ENCODE peak calls at places on chromosome 22, in five cellular contexts. W is GM23248, F is heart left ventricle, Q is MM.1S, E is dorsolateral prefrontal cortex. Z is an unnamed sample.

GRCh38 chr22:41469218-41469851 is 418 bp downstream of the ACO2 start:
- DNase-seq in W (no peak), F (no peak), Q (peak), E (no peak), Z (peak)

GRCh38 chr22:48943567-48944432 is 883.9 kb downstream of the BRD1 start:
- DNase-seq in W (peak), F (no peak), Q (no peak), E (peak), Z (peak)

GRCh38 chr22:44337658-44338004 is 24.9 kb upstream of the SHISAL1 start:
- DNase-seq in W (peak), F (no peak), Q (no peak), E (peak), Z (peak)

GRCh38 chr22:40818192-40818746 is 877 bp downstream of the SLC25A17 start:
- DNase-seq in W (peak), F (no peak), Q (peak), E (no peak), Z (peak)

GRCh38 chr22:36274547-36274946 is 21.6 kb downstream of the APOL1 start:
- DNase-seq in W (no peak), F (no peak), Q (no peak), E (no peak), Z (no peak)

GRCh38 chr22:33803371-33803770 is 116.9 kb downstream of the LARGE1 start:
- DNase-seq in W (peak), F (no peak), Q (no peak), E (no peak), Z (peak)

GRCh38 chr22:31091106-31091975 is 10.2 kb downstream of the SMTN start:
- DNase-seq in W (no peak), F (no peak), Q (no peak), E (no peak), Z (no peak)

GRCh38 chr22:41480397-41480735 is 11.4 kb downstream of the ACO2 start:
- DNase-seq in W (peak), F (no peak), Q (no peak), E (no peak), Z (no peak)

GRCh38 chr22:23684561-23685031 is 6.2 kb upstream of the RGL4 start:
- DNase-seq in W (peak), F (no peak), Q (no peak), E (no peak), Z (no peak)

GRCh38 chr22:30362632-30363281 is 6.0 kb downstream of the CCDC157 start:
- DNase-seq in W (no peak), F (no peak), Q (no peak), E (no peak), Z (no peak)

GRCh38 chr22:41028841-41029240 is 63.6 kb upstream of the EP300 start:
- DNase-seq in W (peak), F (no peak), Q (no peak), E (no peak), Z (peak)

GRCh38 chr22:30435674-30436126 is 10.1 kb downstream of the MTFP1 start:
- DNase-seq in W (no peak), F (peak), Q (peak), E (no peak), Z (no peak)

GRCh38 chr22:39214383-39215069 is 30.3 kb downstream of the PDGFB start:
- DNase-seq in W (peak), F (peak), Q (no peak), E (no peak), Z (peak)

GRCh38 chr22:49101225-49101624 is 726.4 kb downstream of the BRD1 start:
- DNase-seq in W (no peak), F (no peak), Q (no peak), E (no peak), Z (no peak)

GRCh38 chr22:35473971-35474370 is 66.7 kb upstream of the RASD2 start:
- DNase-seq in W (no peak), F (no peak), Q (no peak), E (no peak), Z (no peak)

GRCh38 chr22:18035740-18036139 is 11.4 kb upstream of the MICAL3 start:
- DNase-seq in W (no peak), F (no peak), Q (no peak), E (no peak), Z (peak)

GRCh38 chr22:41152902-41153301 is 52.2 kb upstream of the L3MBTL2 start:
- DNase-seq in W (no peak), F (no peak), Q (no peak), E (no peak), Z (no peak)

GRCh38 chr22:43996170-43996980 is 27.7 kb upstream of the PARVB start:
- DNase-seq in W (no peak), F (peak), Q (peak), E (peak), Z (no peak)

GRCh38 chr22:48100685-48101417 is 1338.4 kb downstream of the TBC1D22A start:
- DNase-seq in W (no peak), F (no peak), Q (no peak), E (no peak), Z (no peak)

GRCh38 chr22:28903080-28903479 is 19.7 kb downstream of the ZNRF3 start:
- DNase-seq in W (no peak), F (peak), Q (no peak), E (no peak), Z (no peak)

GRCh38 chr22:25410849-25411248 is 153.6 kb upstream of the GRK3 start:
- DNase-seq in W (no peak), F (no peak), Q (peak), E (no peak), Z (no peak)

GRCh38 chr22:48941903-48942625 is 885.6 kb downstream of the BRD1 start:
- DNase-seq in W (no peak), F (peak), Q (no peak), E (peak), Z (no peak)

GRCh38 chr22:22556995-22557925 is 1.8 kb downstream of the PRAME start:
- DNase-seq in W (peak), F (no peak), Q (no peak), E (no peak), Z (no peak)
- H3K4me3 ChIP-seq in W (no peak), F (no peak), Q (no peak), E (no peak), Z (no peak)

GRCh38 chr22:46070215-46070721 is 80.1 kb upstream of the PPARA start:
- DNase-seq in W (peak), F (peak), Q (peak), E (no peak), Z (peak)
- H3K4me3 ChIP-seq in W (peak), F (peak), Q (peak), E (peak), Z (peak)

GRCh38 chr22:16912281-16912680 is 87.1 kb upstream of the XKR3 start:
- DNase-seq in W (no peak), F (no peak), Q (no peak), E (no peak), Z (no peak)
- H3K4me3 ChIP-seq in W (no peak), F (no peak), Q (no peak), E (no peak), Z (no peak)

GRCh38 chr22:37333724-37334460 is 51.6 kb downstream of the CYTH4 start:
- DNase-seq in W (no peak), F (no peak), Q (no peak), E (no peak), Z (peak)
- H3K4me3 ChIP-seq in W (peak), F (no peak), Q (no peak), E (peak), Z (no peak)

GRCh38 chr22:50657925-50658324 is 14.7 kb upstream of the SHANK3 start:
- DNase-seq in W (no peak), F (no peak), Q (no peak), E (no peak), Z (no peak)
- H3K4me3 ChIP-seq in W (no peak), F (no peak), Q (no peak), E (no peak), Z (no peak)

DNA sequence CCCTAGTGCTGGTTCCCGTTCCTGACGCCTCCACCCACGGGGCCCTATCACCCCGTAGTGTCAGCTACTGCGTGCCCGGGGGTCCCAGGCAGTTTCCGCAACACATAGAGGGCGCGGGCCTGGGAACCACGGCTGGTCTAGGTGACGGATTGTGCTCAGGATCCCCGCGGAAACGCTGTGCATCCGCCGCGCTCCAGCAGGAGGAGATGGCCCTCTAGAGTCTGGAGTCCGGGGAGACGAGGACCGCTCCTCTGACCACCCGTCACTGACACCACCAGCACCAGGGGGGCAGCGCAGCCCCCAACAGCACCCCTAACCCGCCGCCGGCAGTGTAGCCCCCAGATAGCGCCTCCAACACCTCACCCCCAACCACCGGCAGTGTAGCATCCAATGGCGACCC is 4.4 kb upstream of the RFPL3 start:
- DNase-seq in W (no peak), F (no peak), Q (no peak), E (no peak), Z (no peak)
- H3K4me3 ChIP-seq in W (no peak), F (no peak), Q (no peak), E (no peak), Z (no peak)

GRCh38 chr22:50599816-50600454 is 658 bp upstream of the MAPK8IP2 start:
- DNase-seq in W (peak), F (peak), Q (peak), E (no peak), Z (peak)
- H3K4me3 ChIP-seq in W (no peak), F (peak), Q (no peak), E (peak), Z (no peak)

GRCh38 chr22:26781062-26781461 is 123.7 kb downstream of the MIAT start:
- DNase-seq in W (no peak), F (no peak), Q (no peak), E (no peak), Z (no peak)

GRCh38 chr22:26779108-26779507 is 121.7 kb downstream of the MIAT start:
- DNase-seq in W (no peak), F (no peak), Q (no peak), E (no peak), Z (no peak)

GRCh38 chr22:26781591-26781990 is 124.2 kb downstream of the MIAT start:
- DNase-seq in W (no peak), F (no peak), Q (no peak), E (no peak), Z (no peak)

GRCh38 chr22:26778372-26778771 is 121.0 kb downstream of the MIAT start:
- DNase-seq in W (no peak), F (no peak), Q (no peak), E (no peak), Z (no peak)

GRCh38 chr22:26779929-26780328 is 122.5 kb downstream of the MIAT start:
- DNase-seq in W (no peak), F (no peak), Q (no peak), E (no peak), Z (no peak)
- H3K4me3 ChIP-seq in W (no peak), F (no peak), Q (no peak), E (no peak), Z (no peak)